ENCODE peak calls at places on chromosomes 4 and X, in four cellular contexts. B, G, O and I are unnamed samples.
A peak's percentile ranks its signal among the peaks of the same experiment; 100 is the strongest.

GRCh38 chr4:123217676-123218075 is 178.9 kb upstream of the SPRY1 start:
- DNase-seq in B (no peak), G (no peak), O (no peak), I (no peak)

GRCh38 chrX:147917700-147918694 is 6.3 kb downstream of the FMR1 start:
- DNase-seq in B (no peak), G (no peak), O (no peak), I (no peak)

GRCh38 chr4:142567620-142568451 is 278.3 kb downstream of the INPP4B start:
- DNase-seq in B (no peak), G (no peak), O (peak; percentile 23), I (peak; percentile 28)

GRCh38 chrX:72025236-72025770 is 106.4 kb downstream of the RTL5 start:
- DNase-seq in B (no peak), G (no peak), O (no peak), I (no peak)

GRCh38 chr4:153750197-153750817 is 9.5 kb downstream of the RNF175 start:
- DNase-seq in B (no peak), G (no peak), O (peak; percentile 83), I (peak; percentile 43)

GRCh38 chrX:65601530-65602281 is 65.7 kb upstream of the MSN start:
- DNase-seq in B (peak; percentile 76), G (peak; percentile 75), O (peak; percentile 90), I (peak; percentile 73)

GRCh38 chrX:66914082-66914481 is 275.2 kb upstream of the EDA2R start:
- DNase-seq in B (peak; percentile 42), G (no peak), O (no peak), I (peak; percentile 19)

GRCh38 chr4:95545526-95545925 is 3.2 kb downstream of the UNC5C start:
- DNase-seq in B (no peak), G (no peak), O (no peak), I (no peak)

GRCh38 chrX:111270339-111270738 is at the start of gene CAPN6:
- DNase-seq in B (peak; percentile 57), G (no peak), O (no peak), I (peak; percentile 11)

GRCh38 chrX:153800746-153801145 is 6.3 kb downstream of the SSR4 start:
- DNase-seq in B (no peak), G (no peak), O (no peak), I (no peak)

GRCh38 chrX:123432362-123433150 is 248.5 kb downstream of the GRIA3 start:
- DNase-seq in B (no peak), G (no peak), O (no peak), I (no peak)

GRCh38 chr4:98522603-98523395 is 135.6 kb downstream of the TSPAN5 start:
- DNase-seq in B (no peak), G (no peak), O (peak; percentile 85), I (no peak)

DNA sequence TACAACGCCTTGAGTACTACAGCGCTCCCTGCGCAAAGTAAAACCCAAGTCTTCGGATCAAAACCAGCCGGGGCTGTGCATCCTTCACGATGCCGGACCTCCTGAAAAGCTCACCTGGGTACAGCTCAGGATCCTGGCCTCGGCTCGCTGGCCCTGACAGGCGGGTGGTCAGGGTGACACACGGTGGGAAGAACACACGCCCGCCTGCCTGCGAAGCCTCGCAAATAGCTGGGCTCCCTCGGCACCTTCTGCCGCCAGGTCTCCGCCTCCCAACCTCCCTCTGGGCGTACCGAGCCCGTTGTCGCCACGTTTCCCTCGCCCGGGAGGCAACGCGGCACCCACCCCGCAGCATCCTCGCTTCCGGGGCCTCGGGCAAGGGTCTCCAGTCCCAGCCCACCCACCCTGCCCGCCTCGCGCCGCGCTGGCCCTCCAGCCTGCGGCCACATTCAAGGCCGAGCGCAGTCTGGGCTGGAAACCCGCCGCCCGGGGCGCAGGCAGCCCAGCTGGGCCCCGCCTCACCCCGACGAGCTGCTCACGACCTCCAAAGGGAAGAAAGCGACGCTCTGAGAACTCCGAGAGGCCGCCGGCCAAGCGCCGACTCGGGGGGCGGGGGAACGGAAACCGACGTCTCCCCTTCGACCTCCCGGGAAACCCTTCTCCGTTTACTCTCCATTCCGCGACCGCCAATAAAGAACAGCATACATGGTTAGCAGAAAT is 542 bp downstream of the PPM1K start:
- DNase-seq in B (peak; percentile 69), G (peak; percentile 53), O (no peak), I (peak; percentile 61)
- H3K4me1 ChIP-seq in B (no peaks in the 10 kb centered on the region), G (peaks cover 60% of the 10 kb centered on the region), O (peaks cover 2% of the 10 kb centered on the region), I (peaks cover 17% of the 10 kb centered on the region)

GRCh38 chr4:3307060-3307459 is 14.2 kb downstream of the RGS12 start:
- DNase-seq in B (no peak), G (no peak), O (no peak), I (no peak)
- H3K4me1 ChIP-seq in B (peaks cover 8% of the 10 kb centered on the region), G (peaks cover 43% of the 10 kb centered on the region), O (peaks cover 19% of the 10 kb centered on the region), I (peaks cover 9% of the 10 kb centered on the region)

GRCh38 chr4:159163522-159163921 is 60.6 kb downstream of the RAPGEF2 start:
- DNase-seq in B (no peak), G (no peak), O (no peak), I (no peak)
- H3K4me1 ChIP-seq in B (no peaks in the 10 kb centered on the region), G (peaks cover 84% of the 10 kb centered on the region), O (no peaks in the 10 kb centered on the region), I (no peaks in the 10 kb centered on the region)

GRCh38 chr4:140644470-140645185 is 75.9 kb upstream of the UCP1 start:
- DNase-seq in B (no peak), G (no peak), O (no peak), I (no peak)
- H3K4me1 ChIP-seq in B (no peaks in the 10 kb centered on the region), G (peaks cover 23% of the 10 kb centered on the region), O (no peaks in the 10 kb centered on the region), I (no peaks in the 10 kb centered on the region)

DNA sequence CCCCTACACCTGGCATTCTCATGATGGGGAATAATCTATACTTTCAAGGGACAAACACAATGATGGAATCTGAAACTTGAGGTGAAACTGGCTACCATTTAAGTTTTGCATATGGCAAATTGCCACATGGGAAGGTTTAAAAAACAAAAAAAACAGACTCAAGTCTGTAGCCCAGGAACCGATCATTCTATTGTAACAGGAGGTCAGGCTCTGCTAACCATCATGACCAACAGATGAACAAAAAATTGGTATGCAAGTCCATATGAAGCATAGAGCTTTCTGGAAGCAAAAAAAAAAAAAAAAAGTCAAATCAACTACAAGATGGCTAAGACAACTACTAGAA is 594.3 kb upstream of the DIPK2B start:
- DNase-seq in B (no peak), G (no peak), O (no peak), I (no peak)
- H3K4me1 ChIP-seq in B (no peaks in the 10 kb centered on the region), G (no peaks in the 10 kb centered on the region), O (peaks cover 3% of the 10 kb centered on the region), I (no peaks in the 10 kb centered on the region)

GRCh38 chrX:44938111-44938510 is 65.1 kb downstream of the KDM6A start:
- DNase-seq in B (no peak), G (no peak), O (no peak), I (no peak)
- H3K4me1 ChIP-seq in B (no peaks in the 10 kb centered on the region), G (peaks cover 43% of the 10 kb centered on the region), O (no peaks in the 10 kb centered on the region), I (no peaks in the 10 kb centered on the region)

GRCh38 chr4:77801260-77801608 is 17.9 kb downstream of the CNOT6L start:
- DNase-seq in B (no peak), G (no peak), O (no peak), I (no peak)
- H3K4me1 ChIP-seq in B (peaks cover 5% of the 10 kb centered on the region), G (peaks cover 64% of the 10 kb centered on the region), O (peaks cover 4% of the 10 kb centered on the region), I (peaks cover 76% of the 10 kb centered on the region)

GRCh38 chrX:39760930-39761329 is 336.8 kb downstream of the BCOR start:
- DNase-seq in B (no peak), G (no peak), O (no peak), I (no peak)
- H3K4me1 ChIP-seq in B (peaks cover 5% of the 10 kb centered on the region), G (peaks cover 16% of the 10 kb centered on the region), O (peaks cover 5% of the 10 kb centered on the region), I (peaks cover 2% of the 10 kb centered on the region)

DNA sequence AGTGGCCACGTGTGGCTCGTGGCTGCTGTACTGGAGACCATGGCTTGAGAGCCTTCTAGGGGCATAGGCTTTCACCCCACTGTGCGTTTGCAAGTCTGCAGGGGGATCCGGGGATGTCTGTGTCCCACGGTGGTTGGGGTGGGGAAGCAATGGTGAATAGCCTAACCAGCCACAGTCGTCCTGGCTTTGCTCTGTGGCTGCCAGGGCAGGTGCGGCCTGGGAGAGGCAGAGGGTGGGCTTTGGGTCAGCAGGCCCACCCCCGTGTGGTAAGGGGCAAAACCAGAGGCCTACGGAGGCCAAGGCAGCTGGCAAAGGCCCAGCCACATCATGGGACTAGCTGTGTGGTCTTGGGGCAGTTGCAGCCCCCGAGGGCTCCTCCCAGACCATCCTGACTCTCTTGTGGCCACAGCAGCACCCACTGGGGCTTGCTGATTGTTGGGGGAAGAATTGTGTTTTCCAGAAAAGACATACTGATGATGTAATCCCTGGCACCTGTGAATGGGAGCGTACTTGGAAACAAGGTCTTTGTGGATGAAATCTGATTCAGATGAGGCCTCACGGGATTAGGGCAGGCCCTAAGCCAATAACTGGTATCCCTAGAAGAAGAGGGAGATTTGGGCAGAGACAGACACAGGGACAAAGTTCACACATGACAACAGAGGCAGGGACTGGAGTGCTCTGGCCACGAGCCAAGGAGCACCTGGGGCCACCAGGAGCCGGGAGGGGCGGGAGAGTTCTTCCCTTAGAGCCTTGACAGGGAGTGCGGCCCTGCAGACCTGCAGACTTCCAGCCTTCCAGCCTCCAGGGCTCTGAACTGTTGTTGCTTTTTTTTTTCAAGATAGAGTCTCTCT is 2.9 kb downstream of the CPZ start:
- DNase-seq in B (no peak), G (no peak), O (no peak), I (peak; percentile 34)
- H3K4me1 ChIP-seq in B (peaks cover 11% of the 10 kb centered on the region), G (peaks cover 13% of the 10 kb centered on the region), O (peaks cover 3% of the 10 kb centered on the region), I (no peaks in the 10 kb centered on the region)

DNA sequence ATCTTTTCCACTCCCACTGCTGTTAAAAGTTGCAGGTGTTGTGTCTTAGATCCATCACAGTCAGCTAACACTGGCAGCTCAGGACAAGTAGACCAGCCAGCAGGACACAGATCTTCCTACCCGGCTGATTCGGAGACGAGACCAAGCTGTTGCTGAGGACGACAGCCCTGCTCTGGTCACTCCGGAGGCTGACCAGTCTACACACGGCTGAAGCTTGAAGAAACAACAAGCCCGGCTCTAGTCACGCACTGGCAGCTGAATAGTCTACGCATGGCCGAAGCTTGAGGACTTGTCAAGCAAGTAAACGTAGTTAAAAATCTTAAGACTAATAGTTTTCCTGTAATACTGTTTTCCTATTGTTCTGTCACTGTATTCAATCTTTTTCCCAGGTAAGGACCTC is 1.8 kb downstream of the ACOX3 start:
- DNase-seq in B (no peak), G (no peak), O (peak; percentile 11), I (no peak)
- H3K4me1 ChIP-seq in B (peaks cover 14% of the 10 kb centered on the region), G (peaks cover 96% of the 10 kb centered on the region), O (peaks cover 9% of the 10 kb centered on the region), I (peaks cover 28% of the 10 kb centered on the region)